ENCODE peak calls at places on chromosomes 1 and 21, in nine cellular contexts. One of them, this sample, is unnamed.

GRCh38 chr1:1328254-1328653 is 2.8 kb upstream of the TAS1R3 start:
- DNase-seq in WTC11: no peak
- DNase-seq in EL: no peak
- DNase-seq in DMS 273 treated with DMSO at 0.1 percent for 48 hours: no peak
- DNase-seq in ureter: no peak
- DNase-seq in NCI-H2081: no peak
- DNase-seq in NCI-H774: no peak
- DNase-seq in NB4: no peak
- DNase-seq in adrenal gland: no peak
- DNase-seq in this sample: no peak

GRCh38 chr21:44956356-44957046 is 16.7 kb downstream of the SLX9 start:
- DNase-seq in WTC11: no peak
- DNase-seq in EL: no peak
- DNase-seq in DMS 273 treated with DMSO at 0.1 percent for 48 hours: no peak
- DNase-seq in ureter: no peak
- DNase-seq in NCI-H2081: no peak
- DNase-seq in NCI-H774: no peak
- DNase-seq in NB4: no peak
- DNase-seq in adrenal gland: no peak
- DNase-seq in this sample: no peak

GRCh38 chr1:217078010-217078704 is 354.9 kb upstream of the ESRRG start:
- DNase-seq in WTC11: no peak
- DNase-seq in EL: no peak
- DNase-seq in DMS 273 treated with DMSO at 0.1 percent for 48 hours: no peak
- DNase-seq in ureter: no peak
- DNase-seq in NCI-H2081: no peak
- DNase-seq in NCI-H774: peak
- DNase-seq in NB4: no peak
- DNase-seq in adrenal gland: peak
- DNase-seq in this sample: no peak

GRCh38 chr1:17422461-17422860 is 17.0 kb downstream of the RCC2 start:
- DNase-seq in WTC11: no peak
- DNase-seq in EL: no peak
- DNase-seq in DMS 273 treated with DMSO at 0.1 percent for 48 hours: no peak
- DNase-seq in ureter: no peak
- DNase-seq in NCI-H2081: no peak
- DNase-seq in NCI-H774: no peak
- DNase-seq in NB4: no peak
- DNase-seq in adrenal gland: no peak
- DNase-seq in this sample: no peak

GRCh38 chr1:93822710-93823425 is 56.1 kb downstream of the DNTTIP2 start:
- DNase-seq in WTC11: no peak
- DNase-seq in EL: no peak
- DNase-seq in DMS 273 treated with DMSO at 0.1 percent for 48 hours: no peak
- DNase-seq in ureter: no peak
- DNase-seq in NCI-H2081: no peak
- DNase-seq in NCI-H774: no peak
- DNase-seq in NB4: no peak
- DNase-seq in adrenal gland: no peak
- DNase-seq in this sample: no peak

GRCh38 chr1:28796321-28797213 is 15.4 kb upstream of the OPRD1 start:
- DNase-seq in WTC11: peak
- DNase-seq in EL: no peak
- DNase-seq in DMS 273 treated with DMSO at 0.1 percent for 48 hours: no peak
- DNase-seq in ureter: no peak
- DNase-seq in NCI-H2081: no peak
- DNase-seq in NCI-H774: no peak
- DNase-seq in NB4: no peak
- DNase-seq in adrenal gland: no peak
- DNase-seq in this sample: no peak

GRCh38 chr1:29709711-29710169 is 473.4 kb downstream of the PTPRU start:
- DNase-seq in WTC11: no peak
- DNase-seq in EL: peak
- DNase-seq in DMS 273 treated with DMSO at 0.1 percent for 48 hours: no peak
- DNase-seq in ureter: peak
- DNase-seq in NCI-H2081: no peak
- DNase-seq in NCI-H774: no peak
- DNase-seq in NB4: no peak
- DNase-seq in adrenal gland: no peak
- DNase-seq in this sample: no peak

GRCh38 chr1:59691261-59691660 is 123.5 kb upstream of the HOOK1 start:
- DNase-seq in WTC11: no peak
- DNase-seq in EL: no peak
- DNase-seq in DMS 273 treated with DMSO at 0.1 percent for 48 hours: no peak
- DNase-seq in ureter: no peak
- DNase-seq in NCI-H2081: no peak
- DNase-seq in NCI-H774: no peak
- DNase-seq in NB4: no peak
- DNase-seq in adrenal gland: no peak
- DNase-seq in this sample: no peak

GRCh38 chr1:109170051-109170775 is 43.5 kb upstream of the SARS1 start:
- DNase-seq in WTC11: no peak
- DNase-seq in EL: no peak
- DNase-seq in DMS 273 treated with DMSO at 0.1 percent for 48 hours: no peak
- DNase-seq in ureter: no peak
- DNase-seq in NCI-H2081: no peak
- DNase-seq in NCI-H774: no peak
- DNase-seq in NB4: no peak
- DNase-seq in adrenal gland: no peak
- DNase-seq in this sample: peak

GRCh38 chr21:38834725-38835124 is 29.0 kb downstream of the ETS2 start:
- DNase-seq in WTC11: no peak
- DNase-seq in EL: no peak
- DNase-seq in DMS 273 treated with DMSO at 0.1 percent for 48 hours: no peak
- DNase-seq in ureter: no peak
- DNase-seq in NCI-H2081: no peak
- DNase-seq in NCI-H774: peak
- DNase-seq in NB4: no peak
- DNase-seq in adrenal gland: no peak
- DNase-seq in this sample: no peak

GRCh38 chr1:219276029-219276738 is 102.5 kb downstream of the LYPLAL1 start:
- DNase-seq in WTC11: no peak
- DNase-seq in EL: no peak
- DNase-seq in DMS 273 treated with DMSO at 0.1 percent for 48 hours: no peak
- DNase-seq in ureter: no peak
- DNase-seq in NCI-H2081: no peak
- DNase-seq in NCI-H774: no peak
- DNase-seq in NB4: no peak
- DNase-seq in adrenal gland: no peak
- DNase-seq in this sample: no peak

GRCh38 chr21:16942703-16943102 is 570.1 kb upstream of the CXADR start:
- DNase-seq in WTC11: peak
- DNase-seq in EL: peak
- DNase-seq in DMS 273 treated with DMSO at 0.1 percent for 48 hours: no peak
- DNase-seq in ureter: no peak
- DNase-seq in NCI-H2081: no peak
- DNase-seq in NCI-H774: no peak
- DNase-seq in NB4: peak
- DNase-seq in adrenal gland: no peak
- DNase-seq in this sample: no peak

GRCh38 chr1:24903955-24904730 is 25.9 kb downstream of the RUNX3 start:
- DNase-seq in WTC11: no peak
- DNase-seq in EL: no peak
- DNase-seq in DMS 273 treated with DMSO at 0.1 percent for 48 hours: no peak
- DNase-seq in ureter: no peak
- DNase-seq in NCI-H2081: no peak
- DNase-seq in NCI-H774: no peak
- DNase-seq in NB4: no peak
- DNase-seq in adrenal gland: peak
- DNase-seq in this sample: no peak

GRCh38 chr1:1349256-1350012 is at the start of gene DVL1:
- DNase-seq in WTC11: peak
- DNase-seq in EL: peak
- DNase-seq in DMS 273 treated with DMSO at 0.1 percent for 48 hours: no peak
- DNase-seq in ureter: no peak
- DNase-seq in NCI-H2081: peak
- DNase-seq in NCI-H774: peak
- DNase-seq in NB4: peak
- DNase-seq in adrenal gland: no peak
- DNase-seq in this sample: no peak

GRCh38 chr1:179719272-179719671 is 23.8 kb upstream of the FAM163A start:
- DNase-seq in WTC11: no peak
- DNase-seq in EL: no peak
- DNase-seq in DMS 273 treated with DMSO at 0.1 percent for 48 hours: no peak
- DNase-seq in ureter: no peak
- DNase-seq in NCI-H2081: no peak
- DNase-seq in NCI-H774: no peak
- DNase-seq in NB4: no peak
- DNase-seq in adrenal gland: no peak
- DNase-seq in this sample: no peak

GRCh38 chr1:110152133-110152785 is 2.0 kb downstream of the SLC6A17 start:
- DNase-seq in WTC11: no peak
- DNase-seq in EL: peak
- DNase-seq in DMS 273 treated with DMSO at 0.1 percent for 48 hours: no peak
- DNase-seq in ureter: no peak
- DNase-seq in NCI-H2081: no peak
- DNase-seq in NCI-H774: no peak
- DNase-seq in NB4: no peak
- DNase-seq in adrenal gland: no peak
- DNase-seq in this sample: no peak